ENCODE peak calls at places on chromosomes 16 and 17, in five cellular contexts. F is EL, W is A549, Y is substantia nigra, L is neural crest cell. H is an unnamed sample.

GRCh38 chr16:72107371-72107770 is 13.7 kb downstream of the DHX38 start:
- DNase-seq in W (no peak), F (no peak), L (no peak), Y (no peak), H (no peak)

GRCh38 chr16:49019081-49019633 is 262.5 kb downstream of the CBLN1 start:
- DNase-seq in W (no peak), L (no peak), F (peak), Y (no peak), H (peak)

GRCh38 chr16:11005611-11005975 is 61.2 kb downstream of the CLEC16A start:
- DNase-seq in W (no peak), F (peak), Y (no peak), L (no peak), H (no peak)

GRCh38 chr17:63997341-63998048 is 656 bp upstream of the PRR29 start:
- DNase-seq in L (no peak), Y (no peak), F (no peak), W (no peak), H (no peak)

GRCh38 chr17:9529033-9529748 is 46.4 kb downstream of the STX8 start:
- DNase-seq in L (no peak), Y (no peak), W (peak), F (peak), H (no peak)

GRCh38 chr17:13757871-13758270 is 156.1 kb upstream of the HS3ST3A1 start:
- DNase-seq in Y (no peak), L (no peak), W (no peak), F (no peak), H (no peak)

GRCh38 chr17:14760719-14761425 is 460.0 kb downstream of the HS3ST3B1 start:
- DNase-seq in L (no peak), F (no peak), Y (no peak), W (peak), H (no peak)

GRCh38 chr17:69638516-69638915 is 224.0 kb downstream of the MAP2K6 start:
- DNase-seq in L (no peak), F (no peak), W (no peak), Y (no peak), H (no peak)

GRCh38 chr17:40303706-40304450 is 5.1 kb upstream of the RARA start:
- DNase-seq in Y (no peak), W (no peak), L (no peak), F (no peak), H (no peak)

GRCh38 chr17:63701477-63702222 is 1.7 kb upstream of the LIMD2 start:
- DNase-seq in L (no peak), W (no peak), F (no peak), Y (no peak), H (no peak)

GRCh38 chr17:72097144-72097543 is 23.7 kb upstream of the SOX9 start:
- DNase-seq in Y (no peak), W (no peak), L (no peak), F (no peak), H (no peak)

GRCh38 chr17:45923511-45924268 is 29.3 kb downstream of the MAPT start:
- DNase-seq in F (peak), L (no peak), Y (no peak), W (no peak), H (no peak)

GRCh38 chr16:4264546-4264945 is 8.3 kb downstream of the TFAP4 start:
- DNase-seq in W (no peak), F (no peak), Y (no peak), L (no peak), H (no peak)

GRCh38 chr17:68356520-68356919 is 65.2 kb downstream of the ARSG start:
- DNase-seq in W (no peak), F (no peak), Y (no peak), L (no peak), H (no peak)

GRCh38 chr16:10729649-10730048 is 14.0 kb upstream of the NUBP1 start:
- DNase-seq in F (peak), Y (no peak), W (peak), L (no peak), H (no peak)

GRCh38 chr17:15966879-15967248 is 21.9 kb downstream of the ADORA2B start:
- DNase-seq in F (no peak), W (no peak), Y (no peak), L (peak), H (peak)

GRCh38 chr17:78316867-78317816 is 42.7 kb downstream of the SOCS3 start:
- DNase-seq in F (no peak), W (peak), Y (no peak), L (no peak), H (peak)

GRCh38 chr17:63137163-63137562 is 171.1 kb downstream of the TANC2 start:
- DNase-seq in Y (no peak), W (no peak), F (no peak), L (no peak), H (no peak)

GRCh38 chr16:56589141-56590039 is at the start of gene MT3:
- DNase-seq in L (no peak), Y (peak), F (peak), W (peak), H (peak)

GRCh38 chr16:74909665-74910064 is 75.3 kb downstream of the WDR59 start:
- DNase-seq in F (no peak), Y (no peak), L (no peak), W (no peak), H (no peak)

GRCh38 chr16:55912022-55912421 is 36.8 kb upstream of the CES5A start:
- DNase-seq in L (no peak), F (no peak), Y (no peak), W (no peak), H (no peak)

GRCh38 chr16:89431158-89431584 is 59.2 kb downstream of the ANKRD11 start:
- DNase-seq in L (no peak), F (peak), W (peak), Y (no peak), H (no peak)

GRCh38 chr16:63442246-63442645 is 1406.0 kb upstream of the CDH8 start:
- DNase-seq in F (no peak), L (no peak), W (no peak), Y (no peak), H (no peak)

GRCh38 chr16:21277927-21278706 is at the start of gene CRYM:
- DNase-seq in F (peak), L (peak), W (peak), Y (no peak), H (peak)

GRCh38 chr17:68909066-68909465 is 46.1 kb downstream of the ABCA8 start:
- DNase-seq in W (peak), F (peak), L (no peak), Y (no peak), H (no peak)

GRCh38 chr17:40432864-40433528 is 10.3 kb upstream of the IGFBP4 start:
- DNase-seq in Y (no peak), L (no peak), W (no peak), F (peak), H (no peak)

GRCh38 chr17:48011405-48012150 is 26.0 kb downstream of the COPZ2 start:
- DNase-seq in L (no peak), Y (no peak), F (peak), W (peak), H (peak)

GRCh38 chr17:27217631-27218030 is 76.3 kb upstream of the WSB1 start:
- DNase-seq in Y (no peak), F (no peak), L (no peak), W (no peak), H (no peak)

H was measured in WTC11.